ENCODE peak calls at places on chromosomes 3 and 15, in six cellular contexts. P is body of pancreas, J is neuronal stem cell, D is Panc1, E is GM23248, S is tibial nerve. W is an unnamed sample.

GRCh38 chr3:24601500-24601899 is 106.8 kb upstream of the THRB start:
- DNase-seq in S (no peak), D (no peak), P (no peak), E (peak; percentile 26), J (no peak), W (no peak)

GRCh38 chr3:195873971-195874370 is 34.4 kb downstream of the TNK2 start:
- DNase-seq in S (no peak), D (no peak), J (no peak), P (no peak), E (peak; percentile 7), W (no peak)

GRCh38 chr3:37068031-37068430 is 74.7 kb downstream of the MLH1 start:
- DNase-seq in D (no peak), J (no peak), S (no peak), E (no peak), P (no peak), W (no peak)

GRCh38 chr3:159919873-159920272 is 68.8 kb upstream of the IL12A start:
- DNase-seq in S (no peak), D (no peak), J (no peak), P (no peak), E (peak; percentile 79), W (no peak)

GRCh38 chr15:58736244-58736643 is 13.3 kb downstream of the ADAM10 start:
- DNase-seq in D (no peak), S (no peak), J (no peak), E (no peak), P (no peak), W (no peak)

GRCh38 chr15:98518823-98519561 is 129.3 kb upstream of the IGF1R start:
- DNase-seq in D (peak; percentile 33), J (peak; percentile 78), E (peak; percentile 85), S (no peak), P (peak; percentile 51), W (peak; percentile 42)

GRCh38 chr3:49799105-49799504 is 568 bp downstream of the CDHR4 start:
- DNase-seq in P (no peak), S (no peak), D (no peak), E (no peak), J (no peak), W (no peak)

GRCh38 chr3:139312416-139312815 is 31.4 kb upstream of the MRPS22 start:
- DNase-seq in E (no peak), S (no peak), D (no peak), J (no peak), P (no peak), W (no peak)

GRCh38 chr15:65767264-65767595 is 24.9 kb downstream of the DENND4A start:
- DNase-seq in P (no peak), E (no peak), S (no peak), D (no peak), J (no peak), W (no peak)

GRCh38 chr3:195591220-195591619 is 7.5 kb upstream of the APOD start:
- DNase-seq in J (no peak), E (peak; percentile 24), S (no peak), P (no peak), D (no peak), W (no peak)

GRCh38 chr3:58998476-58999117 is 51.2 kb downstream of the CFAP20DC start:
- DNase-seq in D (peak; percentile 71), P (no peak), E (peak; percentile 99), S (no peak), J (no peak), W (peak; percentile 74)

GRCh38 chr3:101829066-101829830 is 20.1 kb upstream of the NFKBIZ start:
- DNase-seq in D (no peak), J (no peak), E (peak; percentile 82), S (peak; percentile 40), P (peak; percentile 48), W (peak; percentile 68)

GRCh38 chr3:127064391-127065137 is 81.6 kb downstream of the PLXNA1 start:
- DNase-seq in S (no peak), D (no peak), E (peak; percentile 87), J (no peak), P (no peak), W (no peak)

GRCh38 chr3:9497821-9498565 is 55.6 kb downstream of the LHFPL4 start:
- DNase-seq in P (no peak), S (no peak), J (no peak), E (peak; percentile 53), D (no peak), W (peak; percentile 16)

GRCh38 chr3:183781246-183781645 is 44.1 kb downstream of the MAP6D1 start:
- DNase-seq in S (no peak), P (no peak), D (no peak), E (no peak), J (no peak), W (no peak)

GRCh38 chr15:29631076-29632070 is 190.9 kb downstream of the TJP1 start:
- DNase-seq in E (no peak), J (no peak), D (no peak), S (no peak), P (peak; percentile 89), W (no peak)

GRCh38 chr3:31105011-31105410 is 210.6 kb upstream of the GADL1 start:
- DNase-seq in P (no peak), E (peak; percentile 24), D (no peak), J (no peak), S (no peak), W (no peak)

GRCh38 chr3:31105438-31106077 is 211.1 kb upstream of the GADL1 start:
- DNase-seq in E (peak; percentile 97), J (no peak), S (no peak), P (no peak), D (peak; percentile 27), W (peak; percentile 69)

GRCh38 chr3:31106912-31107311 is 212.5 kb upstream of the GADL1 start:
- DNase-seq in P (no peak), S (no peak), D (no peak), J (no peak), E (peak; percentile 16), W (no peak)

GRCh38 chr3:31103623-31104180 is 209.2 kb upstream of the GADL1 start:
- DNase-seq in S (no peak), D (no peak), P (no peak), J (no peak), E (no peak), W (no peak)

DNA sequence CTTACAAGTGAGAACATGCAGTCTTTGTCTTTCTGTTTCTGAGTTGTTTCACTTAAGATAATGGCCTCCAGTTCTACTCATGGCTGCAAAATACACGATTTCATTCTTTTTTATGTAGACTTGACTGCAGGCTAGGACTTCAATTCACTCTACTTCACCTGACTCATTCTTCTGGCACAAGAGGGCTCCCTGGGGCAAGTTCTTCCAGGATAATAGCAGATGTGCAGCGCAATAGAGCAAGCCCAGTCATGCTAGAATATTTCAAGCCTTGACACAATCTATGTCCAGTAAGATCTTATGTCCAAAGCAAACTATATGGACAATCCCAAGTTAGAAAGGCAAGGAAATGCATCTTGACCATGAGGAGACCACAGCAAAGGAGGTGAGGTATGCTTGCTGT is 211.7 kb upstream of the GADL1 start:
- DNase-seq in S (peak; percentile 14), E (peak; percentile 94), J (no peak), D (no peak), P (no peak), W (peak; percentile 80)
- H3K4me3 ChIP-seq in S (no peak overlapping the region), E (peak overlapping the region; percentile 32), J (no peak overlapping the region), D (no peak overlapping the region), P (no peak overlapping the region), W (no peak overlapping the region)

GRCh38 chr3:123026551-123027291 is 842 bp downstream of the SEMA5B start:
- DNase-seq in D (no peak), P (peak; percentile 18), E (peak; percentile 44), S (no peak), J (peak; percentile 44), W (no peak)

GRCh38 chr3:123024056-123024455 is 3.5 kb downstream of the SEMA5B start:
- DNase-seq in P (no peak), J (no peak), S (no peak), E (no peak), D (no peak), W (no peak)

GRCh38 chr3:123028233-123028828 is 768 bp upstream of the SEMA5B start:
- DNase-seq in S (peak; percentile 14), J (peak; percentile 44), P (no peak), D (peak; percentile 20), E (peak; percentile 84), W (peak; percentile 46)

GRCh38 chr3:123027292-123028232 is at the start of gene SEMA5B:
- DNase-seq in J (peak; percentile 85), P (peak; percentile 23), D (no peak), E (peak; percentile 59), S (no peak), W (no peak)

DNA sequence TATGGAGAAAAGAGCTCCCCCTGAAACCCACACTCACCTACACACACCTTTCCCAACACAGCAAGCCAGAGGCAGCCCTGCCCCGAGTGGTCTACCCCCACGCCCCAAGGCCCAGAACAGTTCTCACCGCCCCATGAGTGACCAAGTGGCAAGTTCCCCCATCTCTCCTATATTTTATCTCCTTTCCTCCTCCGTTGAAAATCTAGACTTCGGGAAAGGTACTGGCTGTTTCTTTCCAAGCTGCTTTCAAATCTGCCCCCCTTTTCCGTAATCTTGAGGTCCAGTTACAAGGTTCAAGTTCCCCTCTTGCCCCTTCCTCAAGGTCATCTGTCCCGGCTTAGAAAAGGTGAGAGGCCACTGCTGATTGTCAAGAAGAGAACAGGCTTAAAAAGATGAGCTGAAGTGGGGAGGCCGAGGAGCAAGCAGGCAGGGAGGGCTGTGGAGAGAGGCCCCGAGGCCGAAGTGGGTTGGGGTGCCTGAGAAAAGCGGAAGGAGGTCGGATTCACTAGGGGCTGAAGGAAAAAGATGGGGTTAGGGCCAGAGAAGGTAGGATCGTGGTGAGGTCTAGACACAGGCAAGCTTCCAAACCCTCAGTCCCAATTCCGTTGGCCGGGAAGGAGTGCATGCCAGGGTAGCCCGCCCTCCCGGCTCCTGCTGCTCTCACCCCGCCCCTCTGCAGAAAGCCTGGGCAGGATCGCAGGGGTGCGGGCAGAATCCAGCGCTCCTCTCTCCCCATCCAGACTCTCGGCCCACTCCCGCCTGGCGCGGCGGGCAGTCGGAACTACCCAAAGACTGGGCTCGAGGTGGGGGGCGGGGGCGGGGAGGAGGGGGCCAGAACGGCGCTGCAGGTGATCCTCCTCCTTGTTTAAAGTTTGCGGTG is 1.7 kb downstream of the SEMA5B start:
- DNase-seq in P (peak; percentile 13), E (no peak), S (no peak), D (no peak), J (peak; percentile 38), W (no peak)
- H3K4me3 ChIP-seq in P (no peak overlapping the region), E (no peak overlapping the region), S (peak overlapping the region; percentile 59), D (no peak overlapping the region), J (peak overlapping the region; percentile 93), W (no peak overlapping the region)

DNA sequence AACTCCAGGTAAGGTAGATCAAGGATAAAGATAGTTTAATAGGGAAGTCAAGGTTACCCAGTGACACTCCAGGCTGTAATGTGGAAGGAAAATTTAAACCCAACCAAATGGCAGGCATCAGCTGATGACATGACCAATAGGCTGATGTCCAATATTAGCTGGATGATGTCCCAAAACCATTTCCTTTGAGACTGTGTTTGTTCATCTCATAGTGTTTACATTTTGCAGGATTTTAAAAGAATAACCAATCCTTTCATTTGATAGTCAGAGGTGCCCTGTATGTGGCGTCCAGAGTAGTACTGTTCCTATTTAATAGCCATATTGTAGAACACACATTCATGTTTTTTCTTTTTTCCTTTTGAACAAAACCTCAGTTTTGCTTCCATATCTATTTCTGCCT is 23.3 kb upstream of the TMEM158 start:
- DNase-seq in P (no peak), E (no peak), J (no peak), S (no peak), D (no peak), W (no peak)
- H3K4me3 ChIP-seq in P (no peak overlapping the region), E (no peak overlapping the region), J (no peak overlapping the region), S (no peak overlapping the region), D (no peak overlapping the region), W (no peak overlapping the region)

DNA sequence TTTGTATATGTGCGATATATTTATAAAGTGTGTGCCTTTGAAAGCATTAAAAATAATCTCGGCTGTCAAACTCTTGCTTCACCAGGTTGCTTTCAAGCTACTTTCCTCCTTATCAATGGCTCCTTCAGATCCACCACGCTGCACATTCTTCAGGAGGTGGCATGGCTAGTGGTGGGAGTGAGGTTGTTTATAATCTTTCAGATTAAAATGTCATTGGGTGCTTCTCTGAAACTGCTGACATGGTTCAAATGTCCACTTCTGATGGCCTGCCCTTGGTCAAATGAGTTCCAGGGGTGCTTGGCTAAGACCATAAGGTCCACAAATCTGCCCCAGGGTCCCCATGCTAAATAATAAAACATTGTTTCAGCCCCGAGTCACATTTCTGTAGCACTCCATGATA is 36.7 kb downstream of the ARHGAP31 start:
- DNase-seq in E (no peak), S (no peak), D (no peak), P (no peak), J (no peak), W (no peak)
- H3K4me3 ChIP-seq in E (no peak overlapping the region), S (no peak overlapping the region), D (no peak overlapping the region), P (no peak overlapping the region), J (no peak overlapping the region), W (no peak overlapping the region)